ENCODE peak calls at places on chromosome 19, in six cellular contexts. One of them, this sample, is unnamed.
A peak's percentile ranks its signal among the peaks of the same experiment; 100 is the strongest.

GRCh38 chr19:18417250-18418033 is 1.8 kb upstream of the SSBP4 start:
- DNase-seq in globus pallidus: peak; percentile 45
- DNase-seq in upper lobe of right lung: peak; percentile 89
- DNase-seq in GF-D8: peak; percentile 81
- DNase-seq in activated CD4-positive, alpha-beta T cell treated with anti-CD3 and anti-CD28 coated beads, Interleukin-2, amount 50 U/mL, for 4 hours: no peak
- DNase-seq in fibroblast of pulmonary artery: peak; percentile 90
- DNase-seq in this sample: peak; percentile 83

GRCh38 chr19:42124386-42124901 is 7.8 kb downstream of the POU2F2 start:
- DNase-seq in activated CD4-positive, alpha-beta T cell treated with anti-CD3 and anti-CD28 coated beads, Interleukin-2, amount 50 U/mL, for 4 hours: no peak
- DNase-seq in globus pallidus: no peak
- DNase-seq in fibroblast of pulmonary artery: no peak
- DNase-seq in GF-D8: no peak
- DNase-seq in upper lobe of right lung: no peak
- DNase-seq in this sample: no peak

GRCh38 chr19:34432797-34433196 is 4.6 kb downstream of the UBA2 start:
- DNase-seq in globus pallidus: peak; percentile 5
- DNase-seq in fibroblast of pulmonary artery: no peak
- DNase-seq in GF-D8: no peak
- DNase-seq in upper lobe of right lung: no peak
- DNase-seq in activated CD4-positive, alpha-beta T cell treated with anti-CD3 and anti-CD28 coated beads, Interleukin-2, amount 50 U/mL, for 4 hours: no peak
- DNase-seq in this sample: no peak

GRCh38 chr19:47899335-47899734 is 13.2 kb upstream of the SULT2A1 start:
- DNase-seq in GF-D8: no peak
- DNase-seq in fibroblast of pulmonary artery: no peak
- DNase-seq in activated CD4-positive, alpha-beta T cell treated with anti-CD3 and anti-CD28 coated beads, Interleukin-2, amount 50 U/mL, for 4 hours: no peak
- DNase-seq in upper lobe of right lung: no peak
- DNase-seq in globus pallidus: no peak
- DNase-seq in this sample: no peak

GRCh38 chr19:1942078-1942933 is 1.3 kb downstream of the CSNK1G2 start:
- DNase-seq in upper lobe of right lung: peak; percentile 88
- DNase-seq in globus pallidus: peak; percentile 52
- DNase-seq in activated CD4-positive, alpha-beta T cell treated with anti-CD3 and anti-CD28 coated beads, Interleukin-2, amount 50 U/mL, for 4 hours: peak; percentile 51
- DNase-seq in fibroblast of pulmonary artery: peak; percentile 71
- DNase-seq in GF-D8: peak; percentile 53
- DNase-seq in this sample: peak; percentile 86

GRCh38 chr19:44776402-44777096 is 1.1 kb upstream of the CBLC start:
- DNase-seq in fibroblast of pulmonary artery: no peak
- DNase-seq in globus pallidus: no peak
- DNase-seq in upper lobe of right lung: peak; percentile 80
- DNase-seq in activated CD4-positive, alpha-beta T cell treated with anti-CD3 and anti-CD28 coated beads, Interleukin-2, amount 50 U/mL, for 4 hours: no peak
- DNase-seq in GF-D8: no peak
- DNase-seq in this sample: no peak

GRCh38 chr19:55005684-55006488 is 32.2 kb downstream of the GP6 start:
- DNase-seq in upper lobe of right lung: no peak
- DNase-seq in GF-D8: peak; percentile 99
- DNase-seq in fibroblast of pulmonary artery: no peak
- DNase-seq in activated CD4-positive, alpha-beta T cell treated with anti-CD3 and anti-CD28 coated beads, Interleukin-2, amount 50 U/mL, for 4 hours: peak; percentile 6
- DNase-seq in globus pallidus: peak; percentile 7
- DNase-seq in this sample: no peak

GRCh38 chr19:39238944-39239343 is 5.9 kb downstream of the IFNL3 start:
- DNase-seq in globus pallidus: no peak
- DNase-seq in upper lobe of right lung: no peak
- DNase-seq in activated CD4-positive, alpha-beta T cell treated with anti-CD3 and anti-CD28 coated beads, Interleukin-2, amount 50 U/mL, for 4 hours: no peak
- DNase-seq in GF-D8: no peak
- DNase-seq in fibroblast of pulmonary artery: no peak
- DNase-seq in this sample: no peak

GRCh38 chr19:10568826-10569651 is at the start of gene CDKN2D:
- DNase-seq in activated CD4-positive, alpha-beta T cell treated with anti-CD3 and anti-CD28 coated beads, Interleukin-2, amount 50 U/mL, for 4 hours: peak; percentile 100
- DNase-seq in fibroblast of pulmonary artery: peak; percentile 100
- DNase-seq in GF-D8: peak; percentile 96
- DNase-seq in globus pallidus: peak; percentile 99
- DNase-seq in upper lobe of right lung: peak; percentile 100
- DNase-seq in this sample: peak; percentile 80

GRCh38 chr19:35120492-35120891 is 4.9 kb downstream of the FXYD3 start:
- DNase-seq in activated CD4-positive, alpha-beta T cell treated with anti-CD3 and anti-CD28 coated beads, Interleukin-2, amount 50 U/mL, for 4 hours: no peak
- DNase-seq in globus pallidus: no peak
- DNase-seq in GF-D8: no peak
- DNase-seq in fibroblast of pulmonary artery: peak; percentile 23
- DNase-seq in upper lobe of right lung: no peak
- DNase-seq in this sample: no peak

GRCh38 chr19:19053508-19054314 is 10.1 kb upstream of the SLC25A42 start:
- DNase-seq in activated CD4-positive, alpha-beta T cell treated with anti-CD3 and anti-CD28 coated beads, Interleukin-2, amount 50 U/mL, for 4 hours: peak; percentile 45
- DNase-seq in globus pallidus: peak; percentile 53
- DNase-seq in fibroblast of pulmonary artery: peak; percentile 73
- DNase-seq in upper lobe of right lung: peak; percentile 86
- DNase-seq in GF-D8: no peak
- DNase-seq in this sample: peak; percentile 96

GRCh38 chr19:46718157-46718933 is 1.4 kb upstream of the PRKD2 start:
- DNase-seq in fibroblast of pulmonary artery: peak; percentile 34
- DNase-seq in globus pallidus: no peak
- DNase-seq in upper lobe of right lung: no peak
- DNase-seq in activated CD4-positive, alpha-beta T cell treated with anti-CD3 and anti-CD28 coated beads, Interleukin-2, amount 50 U/mL, for 4 hours: peak; percentile 29
- DNase-seq in GF-D8: peak; percentile 69
- DNase-seq in this sample: peak; percentile 55

GRCh38 chr19:44992336-44993163 is 8.7 kb upstream of the RELB start:
- DNase-seq in upper lobe of right lung: no peak
- DNase-seq in globus pallidus: no peak
- DNase-seq in fibroblast of pulmonary artery: no peak
- DNase-seq in activated CD4-positive, alpha-beta T cell treated with anti-CD3 and anti-CD28 coated beads, Interleukin-2, amount 50 U/mL, for 4 hours: no peak
- DNase-seq in GF-D8: no peak
- DNase-seq in this sample: no peak

GRCh38 chr19:3836887-3837286 is 32.0 kb downstream of the ZFR2 start:
- DNase-seq in globus pallidus: no peak
- DNase-seq in upper lobe of right lung: no peak
- DNase-seq in fibroblast of pulmonary artery: no peak
- DNase-seq in activated CD4-positive, alpha-beta T cell treated with anti-CD3 and anti-CD28 coated beads, Interleukin-2, amount 50 U/mL, for 4 hours: no peak
- DNase-seq in GF-D8: no peak
- DNase-seq in this sample: no peak

GRCh38 chr19:17073869-17074627 is 1.2 kb downstream of the HAUS8 start:
- DNase-seq in globus pallidus: no peak
- DNase-seq in fibroblast of pulmonary artery: no peak
- DNase-seq in activated CD4-positive, alpha-beta T cell treated with anti-CD3 and anti-CD28 coated beads, Interleukin-2, amount 50 U/mL, for 4 hours: no peak
- DNase-seq in upper lobe of right lung: no peak
- DNase-seq in GF-D8: no peak
- DNase-seq in this sample: no peak

GRCh38 chr19:45354443-45354842 is 13.9 kb downstream of the KLC3 start:
- DNase-seq in activated CD4-positive, alpha-beta T cell treated with anti-CD3 and anti-CD28 coated beads, Interleukin-2, amount 50 U/mL, for 4 hours: no peak
- DNase-seq in GF-D8: no peak
- DNase-seq in globus pallidus: no peak
- DNase-seq in upper lobe of right lung: no peak
- DNase-seq in fibroblast of pulmonary artery: no peak
- DNase-seq in this sample: no peak

GRCh38 chr19:49749055-49749716 is 13.9 kb downstream of the TSKS start:
- DNase-seq in fibroblast of pulmonary artery: peak; percentile 40
- DNase-seq in globus pallidus: no peak
- DNase-seq in GF-D8: no peak
- DNase-seq in upper lobe of right lung: no peak
- DNase-seq in activated CD4-positive, alpha-beta T cell treated with anti-CD3 and anti-CD28 coated beads, Interleukin-2, amount 50 U/mL, for 4 hours: no peak
- DNase-seq in this sample: no peak

GRCh38 chr19:29596885-29597525 is 9.1 kb upstream of the POP4 start:
- DNase-seq in fibroblast of pulmonary artery: peak; percentile 52
- DNase-seq in upper lobe of right lung: no peak
- DNase-seq in activated CD4-positive, alpha-beta T cell treated with anti-CD3 and anti-CD28 coated beads, Interleukin-2, amount 50 U/mL, for 4 hours: no peak
- DNase-seq in globus pallidus: no peak
- DNase-seq in GF-D8: no peak
- DNase-seq in this sample: no peak

GRCh38 chr19:17755977-17756670 is 4.8 kb downstream of the FCHO1 start:
- DNase-seq in activated CD4-positive, alpha-beta T cell treated with anti-CD3 and anti-CD28 coated beads, Interleukin-2, amount 50 U/mL, for 4 hours: no peak
- DNase-seq in fibroblast of pulmonary artery: peak; percentile 56
- DNase-seq in upper lobe of right lung: no peak
- DNase-seq in GF-D8: no peak
- DNase-seq in globus pallidus: peak; percentile 96
- DNase-seq in this sample: no peak